ENCODE peak calls at places on chromosomes 4 and X, in eight cellular contexts. Q is pancreas; T is A673; E is GM12878; H is CD8-positive, alpha-beta T cell; M is effector memory CD4-positive, alpha-beta T cell; N is GM23338; L is IMR-90. V is an unnamed sample.
A peak's percentile ranks its signal among the peaks of the same experiment; 100 is the strongest.

GRCh38 chrX:10726647-10727046 is 106.3 kb upstream of the MID1 start:
- DNase-seq in Q (no peak), T (no peak), E (no peak), H (no peak), M (no peak), N (no peak), L (peak; percentile 68), V (no peak)

GRCh38 chr4:4673070-4673469 is 131.2 kb upstream of the STX18 start:
- DNase-seq in Q (no peak), T (peak; percentile 93), E (no peak), H (no peak), M (no peak), N (peak; percentile 99), L (no peak), V (no peak)

GRCh38 chr4:80610845-80611244 is 275.3 kb downstream of the CFAP299 start:
- DNase-seq in Q (no peak), T (no peak), E (peak; percentile 63), H (no peak), M (no peak), N (no peak), L (peak; percentile 67), V (no peak)

GRCh38 chr4:4248036-4248884 is at the start of gene TMEM128:
- DNase-seq in Q (peak; percentile 93), T (peak; percentile 95), E (peak; percentile 65), H (peak; percentile 92), M (peak; percentile 85), N (peak; percentile 97), L (peak; percentile 93), V (peak; percentile 94)

GRCh38 chr4:38161208-38162113 is 201.3 kb downstream of the PTTG2 start:
- DNase-seq in Q (no peak), T (no peak), E (no peak), H (no peak), M (no peak), N (no peak), L (peak; percentile 31), V (no peak)

GRCh38 chrX:29299689-29300088 is 712.4 kb downstream of the IL1RAPL1 start:
- DNase-seq in Q (no peak), T (no peak), E (no peak), H (no peak), M (no peak), N (no peak), L (no peak), V (no peak)

GRCh38 chrX:154444001-154444754 is at the start of gene FAM50A:
- DNase-seq in Q (peak; percentile 72), T (peak; percentile 75), E (no peak), H (peak; percentile 56), M (peak; percentile 61), N (peak; percentile 61), L (peak; percentile 42), V (peak; percentile 68)

GRCh38 chrX:68440940-68441339 is 7.6 kb upstream of the OPHN1 start:
- DNase-seq in Q (peak; percentile 73), T (peak; percentile 73), E (no peak), H (no peak), M (no peak), N (no peak), L (peak; percentile 68), V (peak; percentile 51)

GRCh38 chrX:78527263-78527662 is 131.9 kb downstream of the RTL3 start:
- DNase-seq in Q (no peak), T (no peak), E (no peak), H (no peak), M (no peak), N (no peak), L (peak; percentile 8), V (no peak)

DNA sequence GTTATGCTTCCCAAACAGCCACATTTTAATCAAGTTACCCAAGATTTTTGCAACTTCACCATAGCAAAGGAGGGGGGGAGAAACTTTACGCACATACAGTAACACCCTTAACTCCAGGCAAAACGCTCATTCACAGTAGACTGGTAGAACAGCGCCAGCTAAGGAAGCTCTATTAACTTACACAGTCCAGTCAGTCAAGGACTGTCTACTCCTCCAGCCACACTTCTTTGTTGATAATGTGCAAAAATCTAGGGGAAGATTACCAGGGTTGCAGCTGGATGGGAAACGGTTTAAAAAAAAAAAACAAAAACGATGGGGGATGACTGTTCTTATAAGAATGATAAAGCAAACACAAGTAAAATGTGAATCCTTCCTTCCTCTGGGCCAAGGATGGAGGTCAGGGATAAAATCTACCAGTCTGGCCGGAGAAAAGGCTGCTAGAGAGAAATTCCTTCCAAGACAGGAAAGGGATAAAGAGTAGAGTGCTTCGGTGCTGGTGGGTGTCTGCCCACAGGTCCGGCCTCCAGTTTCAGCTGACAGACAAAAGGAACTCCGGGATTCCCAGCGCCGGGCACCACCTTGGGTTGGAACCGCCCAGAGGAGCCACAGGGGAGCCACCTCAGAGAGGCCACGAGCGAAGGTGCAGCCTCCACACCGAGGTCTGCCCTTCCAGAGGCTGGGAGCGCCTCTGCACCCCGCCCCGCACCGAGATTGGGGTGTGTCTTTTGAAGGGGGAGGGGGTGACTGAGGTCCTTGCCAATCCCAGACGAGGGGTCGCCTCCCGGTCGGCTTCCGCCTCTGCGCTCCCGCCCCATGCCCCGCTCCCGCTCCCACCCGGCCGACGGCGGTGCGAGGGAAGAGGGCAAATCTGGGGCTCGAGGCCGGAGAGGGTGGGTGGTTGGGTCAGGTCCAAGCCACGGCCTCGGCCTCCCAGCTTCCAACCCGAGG is 789 bp downstream of the ANKRD50 start:
- DNase-seq in Q (peak; percentile 52), T (peak; percentile 62), E (no peak), H (no peak), M (no peak), N (peak; percentile 86), L (peak; percentile 79), V (peak; percentile 64)
- H3K27ac ChIP-seq in Q (peak overlapping the region; percentile 82), T (peak overlapping the region; percentile 89), E (no peak overlapping the region), H (no peak overlapping the region), M (no peak overlapping the region), N (peak overlapping the region; percentile 81), L (peak overlapping the region; percentile 90), V (peak overlapping the region; percentile 97)

DNA sequence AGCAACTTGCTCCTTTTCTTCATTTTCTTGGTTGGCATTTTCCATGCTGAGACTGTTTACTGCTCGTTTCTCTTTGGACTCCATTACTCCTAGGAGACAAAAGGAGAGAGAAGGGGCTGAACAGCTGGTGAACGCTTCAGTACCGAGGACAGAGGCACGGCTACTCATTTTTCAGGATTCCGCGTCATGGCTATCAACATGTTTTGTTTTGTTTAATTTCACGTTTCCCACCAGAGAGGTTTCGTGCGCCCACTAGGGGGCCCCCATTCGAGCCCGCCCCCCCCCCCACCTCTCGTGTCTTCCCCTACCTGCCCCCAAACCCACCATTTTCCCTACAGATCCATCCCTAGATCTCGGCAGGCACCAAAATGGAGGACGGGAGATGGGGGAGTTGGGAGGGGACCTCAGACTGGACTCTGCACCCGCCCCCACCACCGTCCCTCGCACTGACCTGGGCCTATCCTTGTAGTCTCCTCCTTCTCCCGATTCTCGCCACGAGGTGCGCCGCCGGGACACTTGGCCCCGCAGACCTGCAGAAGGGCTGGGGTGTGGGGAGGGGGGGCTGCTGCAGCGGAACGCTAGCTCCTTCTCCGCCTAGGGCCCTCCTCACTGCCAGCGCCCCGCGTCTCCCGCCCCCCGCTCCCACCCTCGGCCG is 653 bp downstream of the BEX1 start:
- DNase-seq in Q (peak; percentile 46), T (peak; percentile 53), E (no peak), H (no peak), M (no peak), N (peak; percentile 60), L (peak; percentile 12), V (no peak)
- H3K4me3 ChIP-seq in Q (peak overlapping the region; percentile 5), T (peak overlapping the region; percentile 55), E (no peak overlapping the region), H (no peak overlapping the region), M (no peak overlapping the region), N (peak overlapping the region; percentile 61), L (no peak overlapping the region), V (peak overlapping the region; percentile 33)

GRCh38 chr4:7826909-7827306 is 112.8 kb downstream of the AFAP1 start:
- DNase-seq in Q (no peak), T (no peak), E (no peak), H (no peak), M (no peak), N (no peak), L (no peak), V (no peak)

GRCh38 chr4:7828011-7828720 is 111.5 kb downstream of the AFAP1 start:
- DNase-seq in Q (no peak), T (peak; percentile 82), E (no peak), H (peak; percentile 45), M (peak; percentile 65), N (peak; percentile 47), L (peak; percentile 100), V (peak; percentile 54)

GRCh38 chr4:7828926-7829325 is 110.7 kb downstream of the AFAP1 start:
- DNase-seq in Q (no peak), T (no peak), E (no peak), H (no peak), M (no peak), N (no peak), L (peak; percentile 89), V (no peak)

GRCh38 chr4:7826176-7826908 is 113.3 kb downstream of the AFAP1 start:
- DNase-seq in Q (no peak), T (no peak), E (no peak), H (no peak), M (no peak), N (peak; percentile 48), L (no peak), V (no peak)

GRCh38 chr4:7827566-7827965 is 112.1 kb downstream of the AFAP1 start:
- DNase-seq in Q (no peak), T (no peak), E (no peak), H (no peak), M (no peak), N (no peak), L (no peak), V (no peak)
- H3K36me3 ChIP-seq in Q (no peaks in the 10 kb centered on the region), T (no peaks in the 10 kb centered on the region), E (no peaks in the 10 kb centered on the region), H (no peaks in the 10 kb centered on the region), M (no peaks in the 10 kb centered on the region), N (no peaks in the 10 kb centered on the region), L (peaks cover 42% of the 10 kb centered on the region), V (peaks cover 4% of the 10 kb centered on the region)

GRCh38 chrX:39398215-39398972 is 597.1 kb downstream of the MID1IP1 start:
- DNase-seq in Q (no peak), T (no peak), E (no peak), H (no peak), M (no peak), N (no peak), L (no peak), V (no peak)

GRCh38 chrX:39397561-39398200 is 596.4 kb downstream of the MID1IP1 start:
- DNase-seq in Q (no peak), T (no peak), E (no peak), H (no peak), M (no peak), N (no peak), L (no peak), V (no peak)

GRCh38 chrX:39399387-39399786 is 598.1 kb downstream of the MID1IP1 start:
- DNase-seq in Q (no peak), T (no peak), E (no peak), H (no peak), M (no peak), N (no peak), L (no peak), V (no peak)

GRCh38 chrX:39398973-39399268 is 597.7 kb downstream of the MID1IP1 start:
- DNase-seq in Q (no peak), T (no peak), E (no peak), H (no peak), M (no peak), N (no peak), L (no peak), V (no peak)

DNA sequence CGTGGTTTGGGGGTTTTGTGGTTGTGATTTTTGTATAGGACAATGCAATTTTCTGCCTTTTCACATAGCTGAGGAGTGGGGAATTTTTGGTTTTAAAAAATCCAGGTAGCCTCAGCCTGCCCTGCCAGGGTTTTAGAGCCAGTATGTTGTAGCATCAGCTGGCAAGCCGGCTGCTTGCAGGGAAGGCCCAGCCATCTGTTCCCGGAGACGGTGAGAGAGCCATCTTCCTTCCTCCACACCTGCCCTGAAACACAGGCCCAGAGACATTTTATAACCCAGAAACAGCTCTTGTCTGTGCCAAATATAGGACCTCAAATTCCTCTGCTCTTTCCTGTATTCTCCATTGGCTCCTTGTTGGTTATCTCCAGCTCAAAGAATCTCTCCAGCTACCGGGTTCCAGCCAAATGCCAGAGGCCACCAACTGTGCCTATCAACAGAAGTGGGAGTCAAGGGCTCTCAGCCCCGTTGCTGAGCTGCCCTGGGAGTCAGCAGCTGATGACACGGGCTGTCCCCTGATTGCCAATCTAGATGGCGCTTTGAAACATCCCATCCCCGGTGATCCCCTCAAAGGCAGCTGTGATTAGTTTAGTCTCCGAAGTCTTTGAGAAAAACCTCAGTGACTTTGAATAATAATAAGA is 595.2 kb downstream of the MID1IP1 start:
- DNase-seq in Q (no peak), T (no peak), E (no peak), H (no peak), M (no peak), N (no peak), L (no peak), V (no peak)
- H3K27ac ChIP-seq in Q (no peak overlapping the region), T (no peak overlapping the region), E (no peak overlapping the region), H (no peak overlapping the region), M (no peak overlapping the region), N (no peak overlapping the region), L (no peak overlapping the region), V (no peak overlapping the region)